ENCODE peak calls at places on chromosome 19, in ten cellular contexts. U is fibroblast of lung; V is sigmoid colon; F is stomach; Z is ascending aorta; D is heart right ventricle; R is tibial artery; M is naive thymus-derived CD4-positive, alpha-beta T cell; C is pancreas; P is ovary. E is an unnamed sample. For H3K4me1, the result is how much of the 10 kb centered on the place peaks cover.

GRCh38 chr19:45003485-45003884 is 2.2 kb downstream of the RELB start:
- DNase-seq in C (no peak), P (no peak), M (no peak), U (no peak), F (no peak), R (no peak), Z (no peak), V (no peak), D (no peak), E (no peak)

GRCh38 chr19:32041681-32042292 is 303.6 kb upstream of the ZNF507 start:
- DNase-seq in F (no peak), R (no peak), V (no peak), M (no peak), P (peak), C (peak), D (peak), Z (no peak), U (peak), E (peak)

GRCh38 chr19:48713041-48713863 is 6.3 kb downstream of the MAMSTR start:
- DNase-seq in R (no peak), D (no peak), C (peak), V (no peak), M (peak), P (peak), U (no peak), F (no peak), Z (no peak), E (no peak)

GRCh38 chr19:30011051-30011578 is 69.1 kb downstream of the URI1 start:
- DNase-seq in P (no peak), U (no peak), M (no peak), C (no peak), D (no peak), V (no peak), R (no peak), F (no peak), Z (no peak), E (no peak)

GRCh38 chr19:28864577-28865042 is 348.3 kb downstream of the UQCRFS1 start:
- DNase-seq in M (no peak), F (peak), C (peak), R (no peak), D (peak), P (peak), U (no peak), Z (no peak), V (no peak), E (peak)

GRCh38 chr19:27752530-27753184 is 1460.3 kb downstream of the UQCRFS1 start:
- DNase-seq in C (no peak), V (peak), D (no peak), P (no peak), R (no peak), M (no peak), Z (no peak), F (peak), U (no peak), E (no peak)

GRCh38 chr19:9878511-9879196 is 43.5 kb downstream of the PIN1 start:
- DNase-seq in D (no peak), P (no peak), F (no peak), Z (no peak), R (no peak), U (no peak), V (no peak), M (no peak), C (no peak), E (no peak)

GRCh38 chr19:12453495-12453894 is 12.7 kb upstream of the ZNF443 start:
- DNase-seq in P (no peak), V (no peak), R (no peak), C (no peak), D (no peak), M (no peak), F (no peak), U (no peak), Z (no peak), E (peak)

GRCh38 chr19:10335149-10336053 is 2.1 kb upstream of the RAVER1 start:
- DNase-seq in Z (no peak), F (no peak), U (no peak), P (peak), C (no peak), V (no peak), R (no peak), M (no peak), D (peak), E (no peak)

GRCh38 chr19:8086849-8087248 is 34.3 kb downstream of the CCL25 start:
- DNase-seq in C (no peak), U (no peak), M (no peak), F (no peak), Z (no peak), V (no peak), P (no peak), D (no peak), R (no peak), E (no peak)

GRCh38 chr19:18239303-18239702 is 13.1 kb upstream of the PDE4C start:
- DNase-seq in R (no peak), C (no peak), Z (no peak), M (no peak), U (no peak), F (no peak), P (no peak), D (no peak), V (no peak), E (no peak)

GRCh38 chr19:40777795-40778044 is 327 bp upstream of the RAB4B start:
- DNase-seq in P (no peak), M (no peak), U (no peak), D (no peak), F (no peak), C (no peak), Z (no peak), R (no peak), V (no peak), E (no peak)

GRCh38 chr19:40776364-40776763 is 1.0 kb downstream of the MIA start:
- DNase-seq in V (no peak), Z (no peak), D (no peak), U (no peak), R (no peak), P (no peak), C (no peak), M (no peak), F (no peak), E (no peak)

GRCh38 chr19:40774916-40775631 is at the start of gene MIA:
- DNase-seq in F (no peak), P (no peak), V (no peak), Z (no peak), M (no peak), U (no peak), R (no peak), D (no peak), C (no peak), E (no peak)

GRCh38 chr19:40776966-40777794 is 867 bp upstream of the RAB4B start:
- DNase-seq in D (peak), V (peak), M (peak), C (peak), U (peak), F (peak), P (peak), Z (peak), R (peak), E (peak)

DNA sequence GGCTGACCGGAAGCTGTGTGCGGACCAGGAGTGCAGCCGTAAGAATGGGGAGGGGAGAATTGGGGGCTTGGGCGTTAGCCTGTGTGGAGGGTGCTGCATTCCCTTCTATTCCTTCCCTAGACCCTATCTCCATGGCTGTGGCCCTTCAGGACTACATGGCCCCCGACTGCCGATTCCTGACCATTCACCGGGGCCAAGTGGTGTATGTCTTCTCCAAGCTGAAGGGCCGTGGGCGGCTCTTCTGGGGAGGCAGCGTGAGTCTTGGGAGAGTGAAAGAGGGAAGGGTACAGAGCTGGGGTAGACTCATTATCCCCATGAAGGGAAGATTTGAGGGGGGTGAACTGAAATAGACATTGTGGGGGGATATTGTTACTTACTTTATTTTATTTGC is 306 bp downstream of the MIA start:
- DNase-seq in Z (no peak), P (no peak), V (no peak), F (no peak), M (no peak), R (no peak), C (no peak), D (no peak), U (no peak), E (no peak)
- H3K27ac ChIP-seq in Z (no peak), P (no peak), V (peak), F (no peak), M (no peak), R (no peak), C (no peak), D (no peak), U (no peak), E (no peak)

GRCh38 chr19:5787554-5788182 is 3.1 kb upstream of the PRR22 start:
- DNase-seq in V (peak), C (no peak), M (no peak), F (no peak), P (peak), U (no peak), R (no peak), Z (no peak), D (no peak), E (no peak)

GRCh38 chr19:5789886-5790572 is 934 bp downstream of the DUS3L start:
- DNase-seq in P (peak), V (peak), C (no peak), R (no peak), U (no peak), Z (no peak), F (no peak), M (no peak), D (no peak), E (no peak)

GRCh38 chr19:5789201-5789795 is 1.7 kb downstream of the DUS3L start:
- DNase-seq in P (peak), U (no peak), M (no peak), Z (no peak), F (no peak), R (no peak), C (no peak), V (no peak), D (no peak), E (no peak)

GRCh38 chr19:5786593-5787551 is 2.3 kb upstream of the PRR22 start:
- DNase-seq in U (no peak), P (peak), D (no peak), Z (no peak), V (peak), R (no peak), F (no peak), M (no peak), C (no peak), E (no peak)

GRCh38 chr19:5788422-5788821 is 2.5 kb downstream of the DUS3L start:
- DNase-seq in V (no peak), R (no peak), Z (no peak), D (no peak), F (no peak), P (no peak), M (no peak), U (no peak), C (no peak), E (no peak)
- H3K4me3 ChIP-seq in V (no peak), R (no peak), Z (no peak), D (no peak), F (no peak), P (no peak), M (no peak), U (no peak), C (no peak), E (no peak)

GRCh38 chr19:4062576-4063368 is 3.9 kb downstream of the ZBTB7A start:
- DNase-seq in M (no peak), D (no peak), U (no peak), P (peak), C (no peak), Z (no peak), V (no peak), R (no peak), F (no peak), E (peak)
- H3K4me1 ChIP-seq in M (under half), D (half or more), U (half or more), P (half or more), C (under half), Z (under half), V (half or more), R (under half), F (half or more), E (half or more)

DNA sequence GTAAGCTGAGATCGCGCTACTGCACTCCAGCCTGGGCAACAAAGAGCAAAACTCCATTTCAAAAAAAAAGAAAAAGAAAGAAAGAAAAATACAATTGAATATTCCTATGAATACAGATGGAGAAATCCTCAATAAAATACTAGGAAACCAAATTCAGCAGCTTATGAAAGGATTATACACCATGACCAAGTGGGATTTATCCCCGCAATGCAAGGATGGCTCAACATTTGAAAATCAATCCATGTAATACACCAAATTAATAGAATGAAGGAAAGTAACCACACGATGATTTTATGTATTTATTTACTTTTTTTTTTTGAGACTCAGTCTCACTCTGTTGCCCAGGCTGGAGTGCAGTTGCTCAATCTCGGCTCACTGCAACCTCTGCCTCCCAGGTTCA is 19.5 kb upstream of the TM6SF2 start:
- DNase-seq in Z (no peak), V (no peak), D (no peak), P (no peak), U (no peak), C (no peak), R (no peak), M (no peak), F (no peak), E (no peak)
- H3K27ac ChIP-seq in Z (no peak), V (no peak), D (no peak), P (no peak), U (no peak), C (no peak), R (no peak), M (no peak), F (no peak), E (no peak)

GRCh38 chr19:1244693-1245451 is 3.3 kb downstream of the ATP5F1D start:
- DNase-seq in R (peak), V (peak), P (peak), C (peak), F (peak), D (peak), Z (no peak), U (no peak), M (no peak), E (peak)
- H3K4me3 ChIP-seq in R (peak), V (peak), P (no peak), C (no peak), F (peak), D (peak), Z (peak), U (no peak), M (no peak), E (no peak)